ENCODE peak calls at places on chromosomes 1 and 21, in seven cellular contexts. N is DMS53; B is progenitor cell of endocrine pancreas; D is HTR-8/SVneo; G is WERI-Rb-1; H is omental fat pad; Y is CD4-positive, CD25-positive, alpha-beta regulatory T cell. M is an unnamed sample.

GRCh38 chr1:163427336-163427735 is 105.6 kb downstream of the NUF2 start:
- DNase-seq in N (no peak), B (no peak), D (no peak), G (no peak), H (no peak), Y (no peak), M (no peak)

GRCh38 chr1:223834660-223835263 is 11.0 kb downstream of the TP53BP2 start:
- DNase-seq in N (no peak), B (no peak), D (no peak), G (no peak), H (no peak), Y (no peak), M (no peak)

GRCh38 chr1:164648211-164649080 is 89.5 kb downstream of the PBX1 start:
- DNase-seq in N (no peak), B (no peak), D (no peak), G (no peak), H (no peak), Y (no peak), M (no peak)

GRCh38 chr1:189962171-189962570 is 515.5 kb downstream of the BRINP3 start:
- DNase-seq in N (no peak), B (no peak), D (no peak), G (no peak), H (no peak), Y (no peak), M (no peak)

GRCh38 chr1:236206548-236206947 is 64.2 kb downstream of the GPR137B start:
- DNase-seq in N (peak), B (no peak), D (no peak), G (no peak), H (no peak), Y (no peak), M (no peak)

GRCh38 chr21:28669978-28670377 is 322.7 kb downstream of the LTN1 start:
- DNase-seq in N (no peak), B (no peak), D (no peak), G (no peak), H (no peak), Y (no peak), M (no peak)

GRCh38 chr1:18385239-18385790 is 95.4 kb upstream of the KLHDC7A start:
- DNase-seq in N (no peak), B (no peak), D (no peak), G (peak), H (no peak), Y (no peak), M (no peak)

GRCh38 chr1:158020877-158021630 is 27.6 kb downstream of the KIRREL1 start:
- DNase-seq in N (no peak), B (no peak), D (no peak), G (no peak), H (no peak), Y (no peak), M (no peak)

GRCh38 chr1:226308723-226309397 is at the start of gene LIN9:
- DNase-seq in N (peak), B (peak), D (peak), G (peak), H (peak), Y (peak), M (peak)

GRCh38 chr1:68331117-68331865 is 99.0 kb upstream of the WLS start:
- DNase-seq in N (peak), B (no peak), D (no peak), G (no peak), H (no peak), Y (no peak), M (no peak)

GRCh38 chr1:181314959-181315358 is 168.4 kb upstream of the CACNA1E start:
- DNase-seq in N (peak), B (no peak), D (no peak), G (no peak), H (no peak), Y (no peak), M (no peak)

GRCh38 chr21:26883768-26884167 is 38.6 kb upstream of the ADAMTS1 start:
- DNase-seq in N (no peak), B (no peak), D (no peak), G (no peak), H (no peak), Y (no peak), M (no peak)

GRCh38 chr1:43243299-43243698 is 26.5 kb upstream of the TMEM125 start:
- DNase-seq in N (no peak), B (no peak), D (no peak), G (no peak), H (no peak), Y (no peak), M (no peak)

M was measured in A549.